ENCODE peak calls at places on chromosome 2, in five cellular contexts. One of them, this sample, is unnamed.

GRCh38 chr2:170221317-170222288 is 43.7 kb downstream of the MYO3B start:
- DNase-seq in tibial artery: no peak
- DNase-seq in mammary epithelial cell: peak
- DNase-seq in fibroblast of villous mesenchyme: peak
- DNase-seq in GM12865: no peak
- DNase-seq in this sample: peak

GRCh38 chr2:136075466-136075865 is 42.5 kb downstream of the CXCR4 start:
- DNase-seq in GM12865: no peak
- DNase-seq in tibial artery: no peak
- DNase-seq in mammary epithelial cell: no peak
- DNase-seq in fibroblast of villous mesenchyme: no peak
- DNase-seq in this sample: no peak

GRCh38 chr2:224838335-224838734 is 122.2 kb upstream of the CCDC195 start:
- DNase-seq in tibial artery: no peak
- DNase-seq in GM12865: no peak
- DNase-seq in fibroblast of villous mesenchyme: peak
- DNase-seq in mammary epithelial cell: no peak
- DNase-seq in this sample: peak

GRCh38 chr2:238638982-238639341 is 208.9 kb upstream of the TWIST2 start:
- DNase-seq in mammary epithelial cell: no peak
- DNase-seq in fibroblast of villous mesenchyme: no peak
- DNase-seq in GM12865: no peak
- DNase-seq in tibial artery: no peak
- DNase-seq in this sample: no peak

GRCh38 chr2:27494944-27495554 is at the start of gene FNDC4:
- DNase-seq in tibial artery: no peak
- DNase-seq in GM12865: no peak
- DNase-seq in fibroblast of villous mesenchyme: no peak
- DNase-seq in mammary epithelial cell: no peak
- DNase-seq in this sample: no peak

GRCh38 chr2:128302011-128302743 is 16.5 kb downstream of the HS6ST1 start:
- DNase-seq in GM12865: no peak
- DNase-seq in tibial artery: no peak
- DNase-seq in mammary epithelial cell: peak
- DNase-seq in fibroblast of villous mesenchyme: no peak
- DNase-seq in this sample: no peak

GRCh38 chr2:188811522-188811921 is 162.7 kb upstream of the COL3A1 start:
- DNase-seq in fibroblast of villous mesenchyme: peak
- DNase-seq in tibial artery: no peak
- DNase-seq in mammary epithelial cell: peak
- DNase-seq in GM12865: no peak
- DNase-seq in this sample: peak

GRCh38 chr2:145927398-145927951 is 1407.6 kb upstream of the ZEB2 start:
- DNase-seq in tibial artery: no peak
- DNase-seq in mammary epithelial cell: no peak
- DNase-seq in GM12865: no peak
- DNase-seq in fibroblast of villous mesenchyme: no peak
- DNase-seq in this sample: peak

GRCh38 chr2:55111570-55112228 is 61.4 kb upstream of the RTN4 start:
- DNase-seq in mammary epithelial cell: no peak
- DNase-seq in tibial artery: peak
- DNase-seq in fibroblast of villous mesenchyme: peak
- DNase-seq in GM12865: no peak
- DNase-seq in this sample: peak

GRCh38 chr2:77086478-77086877 is 435.7 kb downstream of the LRRTM4 start:
- DNase-seq in tibial artery: no peak
- DNase-seq in fibroblast of villous mesenchyme: no peak
- DNase-seq in mammary epithelial cell: no peak
- DNase-seq in GM12865: no peak
- DNase-seq in this sample: no peak

GRCh38 chr2:45259144-45259543 is 249.9 kb upstream of the SIX2 start:
- DNase-seq in fibroblast of villous mesenchyme: no peak
- DNase-seq in mammary epithelial cell: no peak
- DNase-seq in GM12865: no peak
- DNase-seq in tibial artery: no peak
- DNase-seq in this sample: no peak

GRCh38 chr2:105744091-105744908 is 412 bp upstream of the NCK2 start:
- DNase-seq in tibial artery: no peak
- DNase-seq in GM12865: peak
- DNase-seq in mammary epithelial cell: no peak
- DNase-seq in fibroblast of villous mesenchyme: peak
- DNase-seq in this sample: peak

GRCh38 chr2:10083692-10084566 is 3.7 kb upstream of the CYS1 start:
- DNase-seq in GM12865: peak
- DNase-seq in tibial artery: no peak
- DNase-seq in mammary epithelial cell: no peak
- DNase-seq in fibroblast of villous mesenchyme: no peak
- DNase-seq in this sample: no peak

GRCh38 chr2:138267161-138267901 is 234.2 kb upstream of the SPOPL start:
- DNase-seq in tibial artery: no peak
- DNase-seq in fibroblast of villous mesenchyme: peak
- DNase-seq in GM12865: peak
- DNase-seq in mammary epithelial cell: peak
- DNase-seq in this sample: peak

GRCh38 chr2:208915401-208915800 is 508.4 kb upstream of the MAP2 start:
- DNase-seq in fibroblast of villous mesenchyme: no peak
- DNase-seq in tibial artery: no peak
- DNase-seq in GM12865: no peak
- DNase-seq in mammary epithelial cell: no peak
- DNase-seq in this sample: no peak

GRCh38 chr2:230416061-230416721 is at the start of gene SP100:
- DNase-seq in GM12865: peak
- DNase-seq in tibial artery: peak
- DNase-seq in fibroblast of villous mesenchyme: peak
- DNase-seq in mammary epithelial cell: peak
- DNase-seq in this sample: peak

GRCh38 chr2:211534655-211535054 is 978.3 kb downstream of the CPS1 start:
- DNase-seq in tibial artery: no peak
- DNase-seq in mammary epithelial cell: no peak
- DNase-seq in fibroblast of villous mesenchyme: no peak
- DNase-seq in GM12865: no peak
- DNase-seq in this sample: no peak

GRCh38 chr2:42764096-42764495 is at the start of gene OXER1:
- DNase-seq in fibroblast of villous mesenchyme: no peak
- DNase-seq in mammary epithelial cell: no peak
- DNase-seq in GM12865: no peak
- DNase-seq in tibial artery: no peak
- DNase-seq in this sample: no peak

GRCh38 chr2:102141011-102141914 is 1.3 kb upstream of the IL1R1 start:
- DNase-seq in tibial artery: no peak
- DNase-seq in GM12865: no peak
- DNase-seq in mammary epithelial cell: no peak
- DNase-seq in fibroblast of villous mesenchyme: peak
- DNase-seq in this sample: peak

GRCh38 chr2:97656905-97657587 is 6.8 kb downstream of the ACTR1B start:
- DNase-seq in GM12865: no peak
- DNase-seq in tibial artery: no peak
- DNase-seq in mammary epithelial cell: no peak
- DNase-seq in fibroblast of villous mesenchyme: no peak
- DNase-seq in this sample: no peak

GRCh38 chr2:196170202-196170680 is 1.1 kb downstream of the STK17B start:
- DNase-seq in GM12865: peak
- DNase-seq in tibial artery: peak
- DNase-seq in fibroblast of villous mesenchyme: peak
- DNase-seq in mammary epithelial cell: peak
- DNase-seq in this sample: peak

GRCh38 chr2:145036421-145036901 is 516.5 kb upstream of the ZEB2 start:
- DNase-seq in GM12865: no peak
- DNase-seq in fibroblast of villous mesenchyme: peak
- DNase-seq in tibial artery: no peak
- DNase-seq in mammary epithelial cell: no peak
- DNase-seq in this sample: peak

GRCh38 chr2:191251014-191251413 is 5.8 kb downstream of the MYO1B start:
- DNase-seq in fibroblast of villous mesenchyme: no peak
- DNase-seq in tibial artery: no peak
- DNase-seq in GM12865: no peak
- DNase-seq in mammary epithelial cell: no peak
- DNase-seq in this sample: no peak

GRCh38 chr2:58535182-58535581 is 294.1 kb upstream of the FANCL start:
- DNase-seq in tibial artery: no peak
- DNase-seq in fibroblast of villous mesenchyme: no peak
- DNase-seq in mammary epithelial cell: no peak
- DNase-seq in GM12865: no peak
- DNase-seq in this sample: no peak

GRCh38 chr2:69344305-69344704 is 42.7 kb downstream of the GFPT1 start:
- DNase-seq in tibial artery: no peak
- DNase-seq in fibroblast of villous mesenchyme: no peak
- DNase-seq in GM12865: no peak
- DNase-seq in mammary epithelial cell: no peak
- DNase-seq in this sample: no peak

GRCh38 chr2:181766129-181766528 is 85.8 kb upstream of the NEUROD1 start:
- DNase-seq in tibial artery: no peak
- DNase-seq in mammary epithelial cell: no peak
- DNase-seq in GM12865: no peak
- DNase-seq in fibroblast of villous mesenchyme: no peak
- DNase-seq in this sample: no peak

GRCh38 chr2:63571291-63571690 is 17.0 kb downstream of the WDPCP start:
- DNase-seq in tibial artery: no peak
- DNase-seq in mammary epithelial cell: no peak
- DNase-seq in fibroblast of villous mesenchyme: no peak
- DNase-seq in GM12865: no peak
- DNase-seq in this sample: no peak

GRCh38 chr2:37189452-37190153 is 1.1 kb upstream of the SULT6B1 start:
- DNase-seq in GM12865: no peak
- DNase-seq in tibial artery: no peak
- DNase-seq in mammary epithelial cell: peak
- DNase-seq in fibroblast of villous mesenchyme: peak
- DNase-seq in this sample: peak

GRCh38 chr2:37767051-37767450 is 95.6 kb upstream of the CDC42EP3 start:
- DNase-seq in tibial artery: no peak
- DNase-seq in GM12865: no peak
- DNase-seq in mammary epithelial cell: no peak
- DNase-seq in fibroblast of villous mesenchyme: no peak
- DNase-seq in this sample: peak

GRCh38 chr2:152646775-152647174 is 70.5 kb downstream of the PRPF40A start:
- DNase-seq in mammary epithelial cell: peak
- DNase-seq in tibial artery: no peak
- DNase-seq in GM12865: no peak
- DNase-seq in fibroblast of villous mesenchyme: peak
- DNase-seq in this sample: peak

GRCh38 chr2:208254871-208255556 is at the start of gene IDH1:
- DNase-seq in GM12865: peak
- DNase-seq in mammary epithelial cell: peak
- DNase-seq in fibroblast of villous mesenchyme: peak
- DNase-seq in tibial artery: peak
- DNase-seq in this sample: peak

GRCh38 chr2:29114841-29115609 is at the start of gene CLIP4:
- DNase-seq in mammary epithelial cell: peak
- DNase-seq in tibial artery: peak
- DNase-seq in GM12865: peak
- DNase-seq in fibroblast of villous mesenchyme: peak
- DNase-seq in this sample: peak

DNA sequence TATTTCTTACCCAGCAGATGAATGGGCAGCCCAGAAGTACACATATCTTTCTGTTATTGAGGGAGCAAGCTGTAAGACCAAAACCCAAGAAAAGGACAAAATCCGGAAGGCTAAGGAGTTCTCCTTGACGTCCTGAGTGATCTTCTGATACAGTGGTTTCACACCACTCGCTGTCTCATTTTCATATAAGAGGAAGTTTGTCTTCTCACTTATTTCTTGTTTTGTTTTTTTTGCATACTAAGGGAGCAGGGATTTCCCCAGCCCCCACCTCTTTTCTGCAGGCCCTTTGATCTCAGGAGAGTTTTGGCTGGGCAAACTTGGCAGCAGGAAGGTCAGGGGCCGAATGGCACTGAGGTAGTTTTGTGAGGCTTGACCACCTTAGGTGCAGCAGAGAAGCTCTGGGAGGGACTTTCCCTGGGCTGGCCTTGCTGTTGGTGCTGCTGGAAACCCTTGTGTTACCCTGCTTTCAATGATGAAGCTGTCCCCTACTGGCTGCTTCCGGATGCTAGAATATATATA is 13.3 kb downstream of the CHRNA1 start:
- DNase-seq in fibroblast of villous mesenchyme: no peak
- DNase-seq in mammary epithelial cell: no peak
- DNase-seq in GM12865: peak
- DNase-seq in tibial artery: no peak
- DNase-seq in this sample: no peak
- TF ChIP-seq CTCF in fibroblast of villous mesenchyme: no peak
- TF ChIP-seq CTCF in mammary epithelial cell: no peak
- TF ChIP-seq CTCF in GM12865: no peak
- TF ChIP-seq CTCF in tibial artery: no peak
- TF ChIP-seq CTCF in this sample: no peak

DNA sequence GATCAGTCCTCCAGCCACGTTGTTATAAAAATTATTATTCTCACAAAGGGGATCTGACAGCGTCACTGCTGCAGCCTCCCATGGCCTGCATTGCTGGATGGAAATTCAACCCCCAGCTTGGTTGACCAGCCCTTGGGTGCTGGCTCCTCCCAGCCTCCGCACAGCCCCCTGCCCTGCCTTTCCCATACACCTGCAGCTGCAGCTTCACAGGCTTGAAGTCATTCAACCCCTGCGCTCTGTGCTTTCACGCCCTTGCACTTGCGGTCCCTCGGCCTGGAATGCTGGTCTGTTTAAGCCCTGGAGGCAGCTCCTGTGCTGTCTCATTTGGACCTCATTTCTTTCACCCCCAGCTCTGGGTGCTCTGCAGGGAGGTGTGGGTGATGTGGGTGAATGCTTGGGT is 861 bp upstream of the CD8A start:
- DNase-seq in fibroblast of villous mesenchyme: no peak
- DNase-seq in mammary epithelial cell: no peak
- DNase-seq in tibial artery: no peak
- DNase-seq in GM12865: no peak
- DNase-seq in this sample: no peak
- H3K4me3 ChIP-seq in fibroblast of villous mesenchyme: no peak
- H3K4me3 ChIP-seq in mammary epithelial cell: no peak
- H3K4me3 ChIP-seq in tibial artery: no peak
- H3K4me3 ChIP-seq in GM12865: no peak
- H3K4me3 ChIP-seq in this sample: no peak

DNA sequence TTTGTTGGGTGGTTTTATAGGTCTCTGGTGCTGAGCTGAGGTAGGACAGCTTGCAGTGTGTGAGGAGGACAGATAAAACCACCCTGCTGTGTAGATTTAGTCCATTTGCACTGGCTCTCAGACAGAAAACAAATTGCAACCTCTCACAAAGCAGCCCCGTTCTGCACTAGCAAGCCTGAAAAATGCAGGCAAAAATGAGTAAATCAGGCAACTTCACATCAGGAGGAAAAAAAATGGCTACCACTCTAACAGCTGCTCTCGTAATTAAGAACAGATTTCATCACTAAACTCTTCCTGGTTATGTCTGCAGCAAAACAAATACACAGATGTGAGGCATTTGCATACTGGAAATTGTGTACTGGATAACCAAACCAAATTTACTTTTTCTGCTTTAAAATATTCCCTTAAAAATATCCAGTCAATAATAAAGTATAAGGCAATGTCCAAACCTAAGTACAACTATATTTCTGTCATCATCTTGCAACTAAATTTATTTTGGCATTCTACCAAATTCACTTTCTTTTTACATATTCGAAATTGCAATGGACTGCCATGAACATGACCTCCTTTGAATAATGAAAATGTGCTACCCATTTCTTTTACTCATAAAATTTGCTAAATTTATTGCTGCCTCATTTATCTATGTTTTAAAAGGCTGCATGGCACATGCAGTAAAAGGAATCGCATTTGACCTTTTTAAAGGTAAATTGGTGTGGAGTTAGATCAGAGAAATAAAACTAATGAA is 157.4 kb downstream of the AFF3 start:
- DNase-seq in mammary epithelial cell: no peak
- DNase-seq in GM12865: no peak
- DNase-seq in tibial artery: no peak
- DNase-seq in fibroblast of villous mesenchyme: peak
- DNase-seq in this sample: peak
- TF ChIP-seq CTCF in mammary epithelial cell: no peak
- TF ChIP-seq CTCF in GM12865: no peak
- TF ChIP-seq CTCF in tibial artery: no peak
- TF ChIP-seq CTCF in fibroblast of villous mesenchyme: no peak
- TF ChIP-seq CTCF in this sample: no peak

GRCh38 chr2:8477511-8478132 is 204.2 kb upstream of the ID2 start:
- DNase-seq in mammary epithelial cell: no peak
- DNase-seq in tibial artery: no peak
- DNase-seq in fibroblast of villous mesenchyme: no peak
- DNase-seq in GM12865: peak
- DNase-seq in this sample: no peak
- H3K4me3 ChIP-seq in mammary epithelial cell: no peak
- H3K4me3 ChIP-seq in tibial artery: no peak
- H3K4me3 ChIP-seq in fibroblast of villous mesenchyme: no peak
- H3K4me3 ChIP-seq in GM12865: peak
- H3K4me3 ChIP-seq in this sample: no peak

This sample was measured in cardiac fibroblast.